ENCODE peak calls at places on chromosomes 13 and 19, in five cellular contexts. One of them, this sample, is unnamed.

GRCh38 chr13:99941911-99942310 is 29.7 kb downstream of the ZIC5 start:
- DNase-seq in GM23248: no peak
- DNase-seq in PC-3: no peak
- DNase-seq in neural progenitor cell: no peak
- DNase-seq in MM.1S: no peak
- DNase-seq in this sample: no peak

GRCh38 chr13:90792335-90792734 is 555.2 kb upstream of the MIR17HG start:
- DNase-seq in GM23248: peak
- DNase-seq in neural progenitor cell: no peak
- DNase-seq in PC-3: peak
- DNase-seq in MM.1S: no peak
- DNase-seq in this sample: no peak

GRCh38 chr13:34357435-34358232 is 539.7 kb downstream of the RFC3 start:
- DNase-seq in neural progenitor cell: peak
- DNase-seq in PC-3: peak
- DNase-seq in MM.1S: no peak
- DNase-seq in GM23248: peak
- DNase-seq in this sample: no peak

GRCh38 chr13:20952838-20953237 is 50.3 kb upstream of the XPO4 start:
- DNase-seq in PC-3: no peak
- DNase-seq in MM.1S: no peak
- DNase-seq in neural progenitor cell: no peak
- DNase-seq in GM23248: no peak
- DNase-seq in this sample: no peak

GRCh38 chr19:1893791-1894190 is 8.5 kb upstream of the ABHD17A start:
- DNase-seq in neural progenitor cell: peak
- DNase-seq in GM23248: no peak
- DNase-seq in MM.1S: no peak
- DNase-seq in PC-3: no peak
- DNase-seq in this sample: no peak

GRCh38 chr19:30498707-30499106 is 126.5 kb downstream of the ZNF536 start:
- DNase-seq in PC-3: no peak
- DNase-seq in GM23248: peak
- DNase-seq in neural progenitor cell: peak
- DNase-seq in MM.1S: no peak
- DNase-seq in this sample: no peak

GRCh38 chr19:57709616-57710015 is 612 bp upstream of the ZNF154 start:
- DNase-seq in PC-3: no peak
- DNase-seq in neural progenitor cell: peak
- DNase-seq in GM23248: no peak
- DNase-seq in MM.1S: no peak
- DNase-seq in this sample: no peak

GRCh38 chr19:32876236-32876918 is 6.8 kb upstream of the SLC7A9 start:
- DNase-seq in MM.1S: no peak
- DNase-seq in neural progenitor cell: no peak
- DNase-seq in GM23248: no peak
- DNase-seq in PC-3: no peak
- DNase-seq in this sample: no peak

GRCh38 chr13:90717451-90717936 is 630.0 kb upstream of the MIR17HG start:
- DNase-seq in PC-3: peak
- DNase-seq in MM.1S: no peak
- DNase-seq in GM23248: peak
- DNase-seq in neural progenitor cell: peak
- DNase-seq in this sample: peak

GRCh38 chr13:97810152-97810551 is 143.3 kb upstream of the IPO5 start:
- DNase-seq in PC-3: peak
- DNase-seq in GM23248: peak
- DNase-seq in MM.1S: no peak
- DNase-seq in neural progenitor cell: peak
- DNase-seq in this sample: peak

GRCh38 chr13:30734434-30734833 is 909 bp upstream of the ALOX5AP start:
- DNase-seq in MM.1S: no peak
- DNase-seq in GM23248: peak
- DNase-seq in neural progenitor cell: no peak
- DNase-seq in PC-3: peak
- DNase-seq in this sample: no peak

GRCh38 chr13:73299787-73300186 is 241.0 kb downstream of the KLF5 start:
- DNase-seq in GM23248: no peak
- DNase-seq in MM.1S: no peak
- DNase-seq in PC-3: no peak
- DNase-seq in neural progenitor cell: no peak
- DNase-seq in this sample: no peak

GRCh38 chr19:38488096-38488495 is 54.6 kb downstream of the RYR1 start:
- DNase-seq in neural progenitor cell: no peak
- DNase-seq in PC-3: no peak
- DNase-seq in GM23248: no peak
- DNase-seq in MM.1S: no peak
- DNase-seq in this sample: no peak

GRCh38 chr19:47445937-47446402 is 25.7 kb downstream of the SLC8A2 start:
- DNase-seq in MM.1S: no peak
- DNase-seq in PC-3: peak
- DNase-seq in GM23248: peak
- DNase-seq in neural progenitor cell: peak
- DNase-seq in this sample: no peak

GRCh38 chr19:30175987-30176386 is 196.2 kb upstream of the ZNF536 start:
- DNase-seq in PC-3: no peak
- DNase-seq in GM23248: no peak
- DNase-seq in neural progenitor cell: no peak
- DNase-seq in MM.1S: no peak
- DNase-seq in this sample: no peak

GRCh38 chr19:54574051-54574450 is 461 bp downstream of the LILRA2 start:
- DNase-seq in GM23248: no peak
- DNase-seq in neural progenitor cell: no peak
- DNase-seq in PC-3: no peak
- DNase-seq in MM.1S: no peak
- DNase-seq in this sample: no peak

GRCh38 chr19:7191946-7192691 is 102.1 kb downstream of the INSR start:
- DNase-seq in GM23248: peak
- DNase-seq in PC-3: no peak
- DNase-seq in MM.1S: peak
- DNase-seq in neural progenitor cell: no peak
- DNase-seq in this sample: no peak

GRCh38 chr13:66665991-66666390 is 564.1 kb downstream of the PCDH9 start:
- DNase-seq in neural progenitor cell: peak
- DNase-seq in MM.1S: no peak
- DNase-seq in PC-3: peak
- DNase-seq in GM23248: peak
- DNase-seq in this sample: no peak

GRCh38 chr13:43041368-43041921 is 18.1 kb downstream of the DNAJC15 start:
- DNase-seq in PC-3: no peak
- DNase-seq in neural progenitor cell: no peak
- DNase-seq in GM23248: peak
- DNase-seq in MM.1S: no peak
- DNase-seq in this sample: no peak

GRCh38 chr13:28574617-28575142 is 79.8 kb upstream of the FLT1 start:
- DNase-seq in GM23248: peak
- DNase-seq in MM.1S: no peak
- DNase-seq in neural progenitor cell: no peak
- DNase-seq in PC-3: peak
- DNase-seq in this sample: peak

GRCh38 chr13:113651511-113652403 is 6.2 kb downstream of the ATP4B start:
- DNase-seq in PC-3: no peak
- DNase-seq in MM.1S: no peak
- DNase-seq in neural progenitor cell: no peak
- DNase-seq in GM23248: no peak
- DNase-seq in this sample: no peak

GRCh38 chr13:32261567-32261966 is 53.6 kb downstream of the ZAR1L start:
- DNase-seq in neural progenitor cell: no peak
- DNase-seq in GM23248: peak
- DNase-seq in PC-3: peak
- DNase-seq in MM.1S: no peak
- DNase-seq in this sample: no peak

GRCh38 chr19:5934779-5935472 is 20.9 kb downstream of the CAPS start:
- DNase-seq in PC-3: no peak
- DNase-seq in MM.1S: no peak
- DNase-seq in GM23248: peak
- DNase-seq in neural progenitor cell: no peak
- DNase-seq in this sample: no peak

GRCh38 chr19:33406521-33407139 is 33.1 kb downstream of the CEBPG start:
- DNase-seq in MM.1S: peak
- DNase-seq in neural progenitor cell: peak
- DNase-seq in PC-3: peak
- DNase-seq in GM23248: peak
- DNase-seq in this sample: peak

GRCh38 chr13:113455384-113455783 is 2.1 kb upstream of the ADPRHL1 start:
- DNase-seq in neural progenitor cell: no peak
- DNase-seq in MM.1S: no peak
- DNase-seq in PC-3: no peak
- DNase-seq in GM23248: no peak
- DNase-seq in this sample: no peak

GRCh38 chr13:34435338-34435737 is 506.7 kb upstream of the NBEA start:
- DNase-seq in GM23248: peak
- DNase-seq in neural progenitor cell: no peak
- DNase-seq in PC-3: peak
- DNase-seq in MM.1S: no peak
- DNase-seq in this sample: peak

GRCh38 chr13:100875392-100876043 is 200.9 kb upstream of the TMTC4 start:
- DNase-seq in MM.1S: no peak
- DNase-seq in PC-3: peak
- DNase-seq in GM23248: peak
- DNase-seq in neural progenitor cell: no peak
- DNase-seq in this sample: no peak

GRCh38 chr19:50046649-50047503 is 21.1 kb downstream of the ZNF473 start:
- DNase-seq in GM23248: peak
- DNase-seq in neural progenitor cell: no peak
- DNase-seq in PC-3: peak
- DNase-seq in MM.1S: no peak
- DNase-seq in this sample: peak

GRCh38 chr13:111074826-111075225 is 40.3 kb upstream of the ARHGEF7 start:
- DNase-seq in GM23248: no peak
- DNase-seq in MM.1S: no peak
- DNase-seq in neural progenitor cell: no peak
- DNase-seq in PC-3: no peak
- DNase-seq in this sample: no peak

GRCh38 chr13:100394005-100394695 is 194.4 kb downstream of the GGACT start:
- DNase-seq in MM.1S: peak
- DNase-seq in GM23248: peak
- DNase-seq in PC-3: no peak
- DNase-seq in neural progenitor cell: no peak
- DNase-seq in this sample: peak

GRCh38 chr19:10796653-10797052 is 39.4 kb downstream of the TMED1 start:
- DNase-seq in PC-3: no peak
- DNase-seq in MM.1S: no peak
- DNase-seq in neural progenitor cell: no peak
- DNase-seq in GM23248: no peak
- DNase-seq in this sample: no peak

GRCh38 chr13:28820099-28821051 is at the start of gene MTUS2:
- DNase-seq in MM.1S: no peak
- DNase-seq in neural progenitor cell: peak
- DNase-seq in PC-3: no peak
- DNase-seq in GM23248: peak
- DNase-seq in this sample: no peak

DNA sequence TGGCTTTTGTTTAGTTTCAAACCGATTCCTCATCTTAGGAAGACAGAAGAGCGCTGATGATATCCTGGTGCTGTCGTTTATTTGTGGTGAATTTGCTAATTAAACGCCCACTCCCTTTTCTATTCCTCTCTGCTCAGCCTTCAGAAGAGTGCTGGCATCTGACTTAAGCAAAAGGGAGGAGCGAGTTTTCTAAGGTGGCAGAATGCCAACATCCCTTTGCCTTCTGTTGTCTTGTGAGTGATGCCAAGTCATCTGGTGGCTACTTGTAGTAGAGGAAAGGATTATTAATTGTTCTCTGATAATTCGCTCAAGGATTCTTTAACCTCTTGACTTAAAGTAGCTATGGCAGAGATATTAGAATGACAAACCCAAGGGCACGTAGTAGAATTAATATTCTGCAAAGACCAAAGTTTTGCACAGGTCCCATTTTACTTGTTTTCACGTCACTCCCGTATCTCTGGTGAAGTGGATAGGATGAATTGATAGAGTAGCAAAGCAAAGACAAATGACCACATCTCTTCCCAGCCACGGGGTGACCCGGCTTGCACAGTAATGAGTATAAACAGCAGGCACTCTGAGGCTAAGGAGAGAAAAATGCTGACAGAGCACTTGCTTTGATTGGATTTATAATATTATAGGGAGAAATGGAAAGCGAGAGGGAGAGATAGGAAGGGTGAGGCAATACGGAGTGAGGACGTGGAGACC is 68.2 kb downstream of the ERCC5 start:
- DNase-seq in neural progenitor cell: no peak
- DNase-seq in GM23248: peak
- DNase-seq in MM.1S: no peak
- DNase-seq in PC-3: peak
- DNase-seq in this sample: no peak
- TF ChIP-seq EZH2phosphoT487 in neural progenitor cell: no peak
- TF ChIP-seq EZH2phosphoT487 in GM23248: no peak
- TF ChIP-seq EZH2phosphoT487 in MM.1S: no peak
- TF ChIP-seq EZH2phosphoT487 in PC-3: no peak
- TF ChIP-seq EZH2phosphoT487 in this sample: no peak

DNA sequence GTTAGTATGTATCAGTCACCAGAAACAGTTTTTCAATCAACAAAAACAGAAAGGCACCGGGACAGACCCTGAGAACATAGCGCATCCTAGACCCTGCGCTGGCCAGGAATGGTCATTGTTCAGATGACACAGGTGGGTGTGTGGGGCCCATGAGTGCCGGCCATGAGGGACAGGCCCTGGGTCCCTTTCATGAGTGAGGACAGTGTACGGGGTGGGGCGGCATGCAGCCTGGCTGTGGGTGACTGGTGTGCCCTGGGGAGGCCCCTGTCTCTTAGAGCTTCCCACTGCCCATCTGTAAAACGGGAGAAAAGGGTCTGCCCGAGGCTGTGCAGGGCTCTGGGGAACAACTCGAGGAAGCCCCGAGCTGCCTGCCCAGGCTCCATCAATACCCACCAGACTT is 25.8 kb downstream of the PBX4 start:
- DNase-seq in MM.1S: no peak
- DNase-seq in GM23248: no peak
- DNase-seq in PC-3: no peak
- DNase-seq in neural progenitor cell: no peak
- DNase-seq in this sample: no peak
- TF ChIP-seq EZH2phosphoT487 in MM.1S: no peak
- TF ChIP-seq EZH2phosphoT487 in GM23248: no peak
- TF ChIP-seq EZH2phosphoT487 in PC-3: no peak
- TF ChIP-seq EZH2phosphoT487 in neural progenitor cell: no peak
- TF ChIP-seq EZH2phosphoT487 in this sample: no peak

GRCh38 chr19:56360841-56361240 is 32.5 kb downstream of the ZNF582 start:
- DNase-seq in GM23248: no peak
- DNase-seq in MM.1S: no peak
- DNase-seq in PC-3: no peak
- DNase-seq in neural progenitor cell: no peak
- DNase-seq in this sample: no peak
- TF ChIP-seq EZH2phosphoT487 in GM23248: no peak
- TF ChIP-seq EZH2phosphoT487 in MM.1S: no peak
- TF ChIP-seq EZH2phosphoT487 in PC-3: no peak
- TF ChIP-seq EZH2phosphoT487 in neural progenitor cell: no peak
- TF ChIP-seq EZH2phosphoT487 in this sample: no peak

GRCh38 chr13:23956106-23956505 is 58.8 kb upstream of the C1QTNF9B start:
- DNase-seq in PC-3: peak
- DNase-seq in MM.1S: no peak
- DNase-seq in GM23248: peak
- DNase-seq in neural progenitor cell: no peak
- DNase-seq in this sample: peak
- TF ChIP-seq EZH2phosphoT487 in PC-3: no peak
- TF ChIP-seq EZH2phosphoT487 in MM.1S: no peak
- TF ChIP-seq EZH2phosphoT487 in GM23248: no peak
- TF ChIP-seq EZH2phosphoT487 in neural progenitor cell: no peak
- TF ChIP-seq EZH2phosphoT487 in this sample: no peak